ENCODE peak calls at places on chromosomes 12 and 14, in five cellular contexts. F is body of pancreas; W is naive thymus-derived CD4-positive, alpha-beta T cell; Y is K562; T is uterus. O is an unnamed sample. For H3K9me3 and H3K4me1, the result is how much of the 10 kb centered on the place peaks cover.

GRCh38 chr12:59940676-59941342 is 345.0 kb downstream of the SLC16A7 start:
- DNase-seq in F (no peak), W (no peak), Y (no peak), T (no peak), O (no peak)

GRCh38 chr12:10211975-10212622 is 578 bp upstream of the GABARAPL1 start:
- DNase-seq in F (peak), W (peak), Y (peak), T (peak), O (peak)

GRCh38 chr14:105857223-105857815 is 330.9 kb downstream of the TMEM121 start:
- DNase-seq in F (no peak), W (peak), Y (no peak), T (no peak), O (no peak)

GRCh38 chr14:44449694-44450093 is 57.4 kb downstream of the FSCB start:
- DNase-seq in F (no peak), W (no peak), Y (no peak), T (no peak), O (no peak)

GRCh38 chr14:34052658-34053014 is 101.8 kb upstream of the EGLN3 start:
- DNase-seq in F (no peak), W (no peak), Y (no peak), T (no peak), O (no peak)

GRCh38 chr12:113221997-113222729 is 899 bp downstream of the TPCN1 start:
- DNase-seq in F (no peak), W (no peak), Y (no peak), T (no peak), O (no peak)

GRCh38 chr14:62957562-62957961 is 87.7 kb downstream of the KCNH5 start:
- DNase-seq in F (no peak), W (no peak), Y (no peak), T (no peak), O (no peak)

GRCh38 chr12:50287271-50287670 is 4.0 kb upstream of the LIMA1 start:
- DNase-seq in F (no peak), W (no peak), Y (no peak), T (no peak), O (no peak)

GRCh38 chr12:774051-774614 is 21.8 kb downstream of the WNK1 start:
- DNase-seq in F (no peak), W (no peak), Y (no peak), T (no peak), O (no peak)

GRCh38 chr12:123143753-123144461 is 7.0 kb downstream of the PITPNM2 start:
- DNase-seq in F (no peak), W (no peak), Y (no peak), T (no peak), O (no peak)

GRCh38 chr12:23356927-23357708 is 592.4 kb downstream of the SOX5 start:
- DNase-seq in F (no peak), W (no peak), Y (no peak), T (no peak), O (no peak)

GRCh38 chr12:85191-85666 is 18.7 kb downstream of the IQSEC3 start:
- DNase-seq in F (no peak), W (no peak), Y (no peak), T (no peak), O (no peak)

GRCh38 chr14:95496111-95496681 is 20.3 kb downstream of the SYNE3 start:
- DNase-seq in F (no peak), W (no peak), Y (no peak), T (no peak), O (no peak)

GRCh38 chr12:29149691-29150382 is 759 bp downstream of the FAR2 start:
- DNase-seq in F (no peak), W (no peak), Y (no peak), T (no peak), O (no peak)

GRCh38 chr12:105978686-105979085 is 160.1 kb downstream of the NUAK1 start:
- DNase-seq in F (no peak), W (no peak), Y (no peak), T (no peak), O (no peak)

GRCh38 chr14:44662250-44662891 is 155.3 kb upstream of the FSCB start:
- DNase-seq in F (no peak), W (no peak), Y (no peak), T (no peak), O (no peak)

DNA sequence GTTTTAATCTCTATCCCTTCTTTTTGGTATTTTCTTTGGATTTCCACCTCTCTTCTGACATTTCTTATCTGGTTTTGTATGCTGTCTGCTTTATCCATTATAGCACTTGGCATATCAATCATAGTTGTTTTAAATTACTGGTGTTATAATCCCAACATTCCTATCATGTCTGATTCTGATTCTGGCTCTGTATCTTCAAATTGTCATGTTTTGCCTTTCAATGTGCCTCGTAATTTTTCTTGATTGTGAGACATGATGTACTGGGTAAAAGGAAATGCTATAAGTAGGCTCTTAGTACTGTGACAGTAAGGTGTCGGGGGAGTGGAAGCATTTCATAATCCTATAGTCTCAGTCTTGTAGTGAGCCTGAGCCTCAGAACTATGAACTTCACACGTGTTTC is 729.3 kb upstream of the NOVA1 start:
- DNase-seq in F (no peak), W (no peak), Y (no peak), T (no peak), O (no peak)
- H3K9me3 ChIP-seq in F (under half), W (under half), Y (under half), T (under half), O (under half)

GRCh38 chr12:108622425-108622824 is 11.3 kb downstream of the SELPLG start:
- DNase-seq in F (no peak), W (no peak), Y (peak), T (no peak), O (no peak)

GRCh38 chr12:108623577-108623976 is 10.1 kb downstream of the SELPLG start:
- DNase-seq in F (no peak), W (no peak), Y (no peak), T (no peak), O (no peak)

GRCh38 chr12:108620236-108620879 is 13.3 kb downstream of the SELPLG start:
- DNase-seq in F (no peak), W (no peak), Y (no peak), T (no peak), O (no peak)

GRCh38 chr12:108621161-108621560 is 12.5 kb downstream of the SELPLG start:
- DNase-seq in F (no peak), W (no peak), Y (no peak), T (no peak), O (no peak)

GRCh38 chr12:108622921-108623514 is 10.7 kb downstream of the SELPLG start:
- DNase-seq in F (no peak), W (no peak), Y (no peak), T (no peak), O (no peak)
- H3K4me1 ChIP-seq in F (under half), W (half or more), Y (under half), T (under half), O (under half)

GRCh38 chr12:127655691-127656090 is 611.3 kb upstream of the TMEM132C start:
- DNase-seq in F (no peak), W (no peak), Y (no peak), T (no peak), O (no peak)

GRCh38 chr12:127652281-127652680 is 614.7 kb upstream of the TMEM132C start:
- DNase-seq in F (no peak), W (no peak), Y (no peak), T (no peak), O (no peak)

GRCh38 chr12:127650626-127651025 is 616.3 kb upstream of the TMEM132C start:
- DNase-seq in F (no peak), W (no peak), Y (no peak), T (no peak), O (no peak)

GRCh38 chr12:127654383-127654985 is 612.5 kb upstream of the TMEM132C start:
- DNase-seq in F (no peak), W (no peak), Y (no peak), T (no peak), O (no peak)

DNA sequence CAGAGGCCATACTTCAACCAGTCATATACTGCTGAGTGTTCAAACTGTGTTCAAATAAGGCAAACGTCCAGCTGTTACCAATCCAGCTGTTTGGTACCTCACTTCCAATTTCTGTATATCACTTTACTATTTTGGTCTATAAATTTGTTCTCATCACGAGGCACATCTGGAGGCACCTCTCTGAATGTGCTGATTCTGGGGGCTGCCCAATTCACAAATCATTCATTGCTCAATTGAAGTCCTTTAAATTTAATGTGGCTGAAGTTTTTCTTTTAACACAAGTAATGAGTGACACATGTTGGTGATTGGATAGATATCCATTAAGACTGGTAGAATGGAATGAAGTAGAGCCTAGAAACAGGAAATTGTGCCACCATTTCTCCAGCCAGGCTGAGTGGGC is 617.0 kb upstream of the TMEM132C start:
- DNase-seq in F (no peak), W (no peak), Y (no peak), T (no peak), O (no peak)
- H3K4me3 ChIP-seq in F (no peak), W (no peak), Y (no peak), T (no peak), O (no peak)

GRCh38 chr12:133130808-133131128 is 341 bp downstream of the ZNF10 start:
- DNase-seq in F (peak), W (no peak), Y (no peak), T (no peak), O (no peak)
- H3K9me3 ChIP-seq in F (under half), W (half or more), Y (under half), T (under half), O (under half)

O was measured in HAP-1.